ENCODE peak calls at places on chromosomes 11 and 22, in nine cellular contexts. S is spleen; E is right lobe of liver; T is psoas muscle; V is EL; F is stomach; X is activated T-helper 1 cell treated with anti-CD3 and anti-CD28 coated beads, Interleukin-2, amount 50 U/mL, for 16 hours; C is progenitor cell of endocrine pancreas; Z is bronchial epithelial cell. O is an unnamed sample.

GRCh38 chr22:46639843-46640242 is 19.7 kb downstream of the GRAMD4 start:
- DNase-seq in S (no peak), E (peak; percentile 20), T (no peak), V (no peak), F (no peak), X (no peak), C (no peak), Z (no peak), O (no peak)

GRCh38 chr11:79078999-79079398 is 361.8 kb downstream of the TENM4 start:
- DNase-seq in S (no peak), E (no peak), T (no peak), V (no peak), F (no peak), X (no peak), C (no peak), Z (no peak), O (no peak)

GRCh38 chr11:8109675-8110074 is 28.7 kb downstream of the TUB start:
- DNase-seq in S (no peak), E (no peak), T (no peak), V (no peak), F (no peak), X (no peak), C (no peak), Z (no peak), O (no peak)

GRCh38 chr11:17272823-17273222 is 3.7 kb upstream of the NUCB2 start:
- DNase-seq in S (no peak), E (no peak), T (no peak), V (no peak), F (no peak), X (no peak), C (no peak), Z (peak; percentile 29), O (no peak)

GRCh38 chr11:119056397-119056999 is 507 bp downstream of the HYOU1 start:
- DNase-seq in S (no peak), E (peak; percentile 50), T (no peak), V (no peak), F (peak; percentile 62), X (peak; percentile 36), C (peak; percentile 27), Z (peak; percentile 47), O (peak; percentile 38)

GRCh38 chr22:34801221-34801620 is 264.7 kb upstream of the ISX start:
- DNase-seq in S (no peak), E (no peak), T (no peak), V (no peak), F (no peak), X (no peak), C (no peak), Z (no peak), O (no peak)

GRCh38 chr11:135027461-135027860 is 615.4 kb upstream of the B3GAT1 start:
- DNase-seq in S (no peak), E (peak; percentile 33), T (no peak), V (no peak), F (peak; percentile 35), X (no peak), C (peak; percentile 64), Z (peak; percentile 31), O (peak; percentile 86)

GRCh38 chr11:8239056-8239455 is 24.6 kb downstream of the LMO1 start:
- DNase-seq in S (peak; percentile 22), E (no peak), T (no peak), V (no peak), F (no peak), X (no peak), C (no peak), Z (no peak), O (no peak)

GRCh38 chr22:32200752-32201151 is 4.1 kb downstream of the RFPL2 start:
- DNase-seq in S (no peak), E (no peak), T (no peak), V (no peak), F (no peak), X (no peak), C (no peak), Z (no peak), O (no peak)

GRCh38 chr22:24938741-24939341 is 7.7 kb downstream of the LHFPL7 start:
- DNase-seq in S (no peak), E (no peak), T (no peak), V (peak; percentile 23), F (no peak), X (no peak), C (no peak), Z (peak; percentile 50), O (peak; percentile 64)

O was measured in astrocyte of the hippocampus.